ENCODE peak calls at places on chromosomes 5 and 9, in nine cellular contexts. A, R, V, L, B, Q, F, S and C are unnamed samples. For H3K9me3, the result is how much of the 10 kb centered on the place peaks cover.

GRCh38 chr9:112331676-112331955 is 1.8 kb downstream of the PTBP3 start:
- DNase-seq in A (no peak), B (no peak), L (no peak), F (no peak), V (no peak), S (no peak), Q (peak), R (no peak), C (no peak)

GRCh38 chr5:134138416-134139376 is 24.2 kb downstream of the TCF7 start:
- DNase-seq in L (no peak), A (no peak), Q (no peak), R (peak), S (peak), F (no peak), V (no peak), B (peak), C (no peak)

GRCh38 chr9:71349218-71349617 is 227.8 kb upstream of the TRPM3 start:
- DNase-seq in F (no peak), B (no peak), Q (no peak), A (no peak), V (no peak), R (no peak), L (no peak), S (no peak), C (no peak)

GRCh38 chr5:52449506-52449905 is 338.2 kb upstream of the ITGA1 start:
- DNase-seq in L (no peak), S (no peak), R (no peak), V (no peak), Q (no peak), B (no peak), F (no peak), A (no peak), C (no peak)

GRCh38 chr5:41335596-41335995 is 122.3 kb upstream of the C6 start:
- DNase-seq in V (no peak), F (no peak), S (no peak), Q (no peak), R (no peak), A (no peak), L (no peak), B (no peak), C (no peak)

GRCh38 chr5:40093550-40093949 is 586.2 kb upstream of the PTGER4 start:
- DNase-seq in L (no peak), S (peak), Q (no peak), R (no peak), V (no peak), A (no peak), F (no peak), B (no peak), C (no peak)

GRCh38 chr5:64505769-64506566 is at the start of gene RGS7BP:
- DNase-seq in Q (no peak), B (peak), A (peak), L (no peak), S (peak), R (peak), F (peak), V (no peak), C (no peak)

GRCh38 chr5:156920042-156920860 is 42.8 kb downstream of the TIMD4 start:
- DNase-seq in B (no peak), S (no peak), Q (no peak), R (no peak), L (no peak), V (no peak), A (no peak), F (no peak), C (no peak)

GRCh38 chr5:17511775-17512325 is 6.3 kb upstream of the TAF11L3 start:
- DNase-seq in V (no peak), F (no peak), L (no peak), S (no peak), R (no peak), B (no peak), Q (no peak), A (no peak), C (no peak)

GRCh38 chr5:37283214-37283820 is 34.1 kb upstream of the CPLANE1 start:
- DNase-seq in F (no peak), A (no peak), Q (no peak), R (no peak), S (no peak), V (no peak), L (no peak), B (no peak), C (no peak)

GRCh38 chr5:28516657-28517175 is 1478.3 kb upstream of the CDH9 start:
- DNase-seq in R (no peak), V (no peak), S (no peak), B (no peak), A (no peak), Q (no peak), L (no peak), F (no peak), C (no peak)

GRCh38 chr9:27227192-27227591 is 69.8 kb downstream of the EQTN start:
- DNase-seq in Q (no peak), F (no peak), B (no peak), R (no peak), V (no peak), L (no peak), A (no peak), S (peak), C (no peak)

GRCh38 chr9:123484130-123484529 is 128.1 kb downstream of the CRB2 start:
- DNase-seq in Q (no peak), A (no peak), V (no peak), R (no peak), B (no peak), S (no peak), F (no peak), L (no peak), C (no peak)

GRCh38 chr9:35962126-35962906 is 4.4 kb upstream of the OR2S2 start:
- DNase-seq in L (no peak), S (no peak), V (no peak), R (peak), A (no peak), Q (no peak), F (peak), B (no peak), C (no peak)

GRCh38 chr5:168874713-168875380 is 295.7 kb upstream of the PANK3 start:
- DNase-seq in F (no peak), B (no peak), L (no peak), Q (no peak), V (no peak), R (no peak), A (no peak), S (no peak), C (no peak)

DNA sequence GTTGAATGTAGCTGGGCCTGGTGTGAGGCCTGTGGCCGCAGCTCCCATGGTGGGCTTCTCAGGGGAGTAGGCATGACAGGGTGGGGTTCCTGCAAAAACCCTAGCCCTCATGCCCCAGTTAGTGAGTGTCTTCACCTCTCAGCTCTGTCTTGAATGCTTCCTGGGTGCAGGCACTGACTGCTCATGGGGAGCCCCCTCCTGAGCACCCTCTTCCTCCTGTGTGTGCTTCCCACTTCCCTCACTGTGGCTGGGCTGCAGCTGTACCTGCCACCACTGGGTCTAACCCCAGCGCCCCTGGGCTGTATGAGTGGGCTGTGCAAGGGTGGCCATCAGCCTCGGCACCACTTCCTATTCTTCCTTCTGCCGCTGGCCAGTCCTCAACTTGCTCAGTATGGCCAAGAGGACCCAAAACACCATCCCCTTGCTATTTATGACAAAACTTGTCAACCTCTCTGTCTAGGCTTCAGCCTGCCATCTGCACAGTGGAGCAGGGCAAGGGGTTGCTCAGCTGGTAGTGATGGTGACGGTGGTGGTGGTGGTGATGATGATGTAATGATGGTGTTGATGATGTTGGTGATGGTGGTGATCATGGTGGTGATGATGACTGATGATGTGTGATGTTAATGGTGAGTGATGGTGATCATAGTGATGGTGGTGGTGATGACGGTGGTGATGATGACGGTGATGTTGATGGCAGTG is 67.5 kb downstream of the RXRA start:
- DNase-seq in R (no peak), L (no peak), V (no peak), S (no peak), A (no peak), Q (no peak), F (no peak), B (no peak), C (no peak)
- H3K27ac ChIP-seq in R (no peak), L (no peak), V (peak), S (no peak), A (no peak), Q (no peak), F (no peak), B (no peak), C (peak)

DNA sequence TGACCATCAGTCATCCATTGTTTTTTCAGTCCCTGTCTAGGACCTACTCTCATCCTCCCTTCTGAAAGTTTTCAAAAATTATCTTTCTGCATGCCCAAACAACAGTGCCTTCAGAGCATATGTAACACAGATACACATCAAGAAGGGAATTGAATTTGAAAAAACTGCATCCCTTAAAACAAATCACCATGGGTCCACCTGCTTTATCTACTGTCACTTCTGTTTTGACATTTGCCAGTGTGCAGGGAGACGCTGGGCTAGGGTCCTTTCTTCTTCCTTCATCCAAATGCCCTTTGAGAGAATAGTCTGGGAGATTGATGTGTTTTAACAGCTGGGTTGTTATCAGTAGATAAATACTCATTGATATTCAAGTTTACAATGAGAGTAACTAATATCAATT is 1630.1 kb downstream of the MAT2B start:
- DNase-seq in S (no peak), Q (no peak), A (no peak), L (no peak), R (no peak), V (no peak), B (no peak), F (no peak), C (no peak)
- H3K9me3 ChIP-seq in S (under half), Q (under half), A (under half), L (under half), R (under half), V (under half), B (under half), F (under half), C (under half)

GRCh38 chr9:132214027-132214622 is 52.3 kb downstream of the NTNG2 start:
- DNase-seq in A (peak), R (peak), B (peak), S (peak), V (no peak), F (peak), L (peak), Q (no peak), C (no peak)
- H3K4me3 ChIP-seq in A (no peak), R (no peak), B (no peak), S (no peak), V (no peak), F (no peak), L (no peak), Q (no peak), C (no peak)

GRCh38 chr9:128704356-128704670 is 2.0 kb downstream of the PKN3 start:
- DNase-seq in Q (no peak), S (no peak), R (no peak), V (no peak), L (no peak), F (no peak), B (no peak), A (peak), C (no peak)

GRCh38 chr9:128705051-128705965 is 3.0 kb downstream of the PKN3 start:
- DNase-seq in B (peak), V (no peak), F (peak), Q (no peak), A (peak), R (no peak), L (no peak), S (no peak), C (peak)

GRCh38 chr9:128703616-128704355 is 1.5 kb downstream of the PKN3 start:
- DNase-seq in F (peak), B (peak), V (no peak), Q (no peak), S (no peak), R (peak), L (no peak), A (peak), C (no peak)

GRCh38 chr9:128702445-128702948 is at the start of gene PKN3:
- DNase-seq in F (peak), S (peak), L (peak), Q (peak), B (peak), R (peak), A (peak), V (peak), C (peak)

GRCh38 chr9:128702949-128703615 is 779 bp downstream of the PKN3 start:
- DNase-seq in B (peak), R (peak), L (no peak), Q (no peak), A (peak), S (no peak), V (no peak), F (peak), C (peak)
- H3K27ac ChIP-seq in B (peak), R (peak), L (peak), Q (no peak), A (peak), S (no peak), V (no peak), F (peak), C (peak)

DNA sequence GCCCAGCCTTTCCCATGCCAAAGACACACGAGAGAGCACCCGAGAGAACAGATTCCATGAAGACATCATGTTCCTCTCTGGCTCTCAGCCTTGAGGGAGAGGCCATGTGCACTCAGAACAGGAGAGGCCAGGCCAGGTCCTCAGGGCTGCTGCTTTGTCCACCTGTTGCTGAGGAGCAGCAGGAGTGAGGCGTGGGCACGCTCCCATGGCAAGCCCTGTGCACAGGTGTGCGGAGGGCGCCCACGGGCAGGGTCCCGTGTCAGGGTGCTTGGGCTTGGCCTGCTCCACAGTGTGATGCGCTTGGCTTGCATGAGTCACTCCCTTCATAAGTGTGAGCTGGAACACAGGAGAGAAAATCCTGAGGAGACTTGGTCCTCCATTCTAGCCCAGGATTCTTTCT is 27.4 kb downstream of the ZNF354A start:
- DNase-seq in S (no peak), F (no peak), Q (no peak), A (no peak), V (no peak), B (no peak), L (no peak), R (no peak), C (no peak)
- H3K9me3 ChIP-seq in S (under half), F (under half), Q (under half), A (under half), V (under half), B (under half), L (under half), R (half or more), C (under half)

GRCh38 chr5:57243286-57244137 is 69.7 kb downstream of the GPBP1 start:
- DNase-seq in L (no peak), Q (no peak), F (no peak), V (no peak), S (no peak), B (no peak), R (no peak), A (no peak), C (no peak)

GRCh38 chr5:57247765-57248164 is 73.9 kb downstream of the GPBP1 start:
- DNase-seq in S (no peak), V (no peak), F (no peak), L (no peak), R (no peak), Q (no peak), A (no peak), B (no peak), C (no peak)

GRCh38 chr5:57244331-57244730 is 70.5 kb downstream of the GPBP1 start:
- DNase-seq in L (no peak), R (no peak), S (no peak), Q (no peak), V (no peak), F (no peak), A (no peak), B (no peak), C (no peak)

GRCh38 chr5:57249251-57249874 is 75.5 kb downstream of the GPBP1 start:
- DNase-seq in S (no peak), F (no peak), L (no peak), R (no peak), B (no peak), A (no peak), Q (no peak), V (no peak), C (no peak)

GRCh38 chr5:57246426-57246825 is 72.6 kb downstream of the GPBP1 start:
- DNase-seq in L (no peak), R (no peak), B (no peak), S (no peak), A (no peak), Q (no peak), F (no peak), V (no peak), C (no peak)
- H3K4me3 ChIP-seq in L (no peak), R (no peak), B (no peak), S (no peak), A (no peak), Q (no peak), F (no peak), V (no peak), C (no peak)

GRCh38 chr5:38926121-38926520 is 80.3 kb downstream of the OSMR start:
- DNase-seq in F (no peak), A (no peak), Q (no peak), B (no peak), V (no peak), R (no peak), L (no peak), S (no peak), C (no peak)
- H3K27ac ChIP-seq in F (no peak), A (peak), Q (no peak), B (no peak), V (no peak), R (peak), L (no peak), S (no peak), C (no peak)

DNA sequence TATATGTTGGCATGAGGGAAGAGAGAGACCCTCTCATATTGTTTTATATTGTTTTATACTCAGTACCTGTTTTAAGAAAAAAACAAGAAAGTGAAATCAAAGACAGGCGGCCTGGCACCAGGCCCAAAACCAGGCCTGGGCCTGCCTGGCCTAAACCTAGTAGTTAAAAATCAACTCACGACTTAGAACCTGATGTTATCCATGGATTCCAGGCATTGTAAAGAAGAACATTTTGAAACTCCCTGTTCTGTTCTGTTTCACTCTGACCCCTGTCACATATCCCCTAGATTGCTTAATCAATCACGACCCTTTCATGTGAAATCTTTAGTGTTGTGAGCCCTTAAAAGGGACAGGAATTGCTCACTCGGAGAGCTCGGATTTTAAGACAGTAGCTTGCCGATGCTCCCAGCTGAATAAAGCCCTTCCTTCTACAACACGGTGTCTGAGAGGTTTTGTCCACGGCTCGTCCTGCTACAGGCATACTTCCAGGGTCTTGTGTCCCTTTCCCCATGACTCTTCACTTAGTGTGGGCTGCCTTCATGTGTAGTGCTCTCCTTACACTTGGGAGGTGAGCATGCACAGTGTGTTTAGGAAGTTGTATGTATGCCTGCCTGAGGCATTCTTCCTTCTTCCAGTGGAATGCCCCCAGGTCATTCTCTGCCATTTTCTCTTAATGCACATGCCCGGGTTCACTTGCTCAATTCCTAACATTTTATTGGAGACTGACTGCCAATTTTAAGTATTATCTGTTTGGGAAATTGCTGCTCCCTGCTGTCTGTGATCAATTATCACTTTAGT is 17.8 kb downstream of the TBCA start:
- DNase-seq in L (no peak), R (no peak), B (no peak), V (no peak), S (no peak), F (no peak), A (no peak), Q (no peak), C (no peak)
- H3K9me3 ChIP-seq in L (under half), R (under half), B (under half), V (under half), S (under half), F (under half), A (under half), Q (under half), C (under half)

DNA sequence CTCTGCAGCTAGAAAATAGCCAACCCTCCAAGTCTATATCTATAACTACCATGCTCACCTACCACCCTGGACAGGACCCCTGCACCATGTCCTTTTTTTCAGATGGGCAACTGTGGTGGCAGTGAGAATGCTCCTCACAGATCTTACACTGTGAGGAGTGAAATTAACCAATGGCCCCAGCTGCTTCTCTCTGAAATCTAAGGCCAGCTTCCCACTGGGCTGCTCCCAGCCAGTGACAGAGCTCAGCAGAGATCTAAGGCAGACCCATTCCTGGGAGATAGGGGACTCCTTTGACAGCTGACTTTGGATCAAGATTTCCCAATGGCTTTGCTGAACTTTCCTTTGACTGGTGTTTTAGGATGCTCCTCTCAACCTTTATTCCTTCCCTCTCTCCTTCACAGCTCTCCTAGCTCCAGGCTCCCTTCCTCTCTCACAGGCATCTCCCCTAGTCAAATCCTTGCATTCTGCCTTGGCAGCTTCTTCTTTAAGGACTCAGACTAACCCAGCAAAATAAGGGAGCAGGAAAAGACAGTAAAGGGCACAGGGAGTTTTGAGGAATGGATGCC is 1.6 kb upstream of the ARAP3 start:
- DNase-seq in B (no peak), Q (no peak), F (no peak), L (no peak), V (no peak), R (no peak), A (no peak), S (no peak), C (no peak)
- H3K4me3 ChIP-seq in B (no peak), Q (no peak), F (no peak), L (no peak), V (no peak), R (no peak), A (no peak), S (no peak), C (no peak)

DNA sequence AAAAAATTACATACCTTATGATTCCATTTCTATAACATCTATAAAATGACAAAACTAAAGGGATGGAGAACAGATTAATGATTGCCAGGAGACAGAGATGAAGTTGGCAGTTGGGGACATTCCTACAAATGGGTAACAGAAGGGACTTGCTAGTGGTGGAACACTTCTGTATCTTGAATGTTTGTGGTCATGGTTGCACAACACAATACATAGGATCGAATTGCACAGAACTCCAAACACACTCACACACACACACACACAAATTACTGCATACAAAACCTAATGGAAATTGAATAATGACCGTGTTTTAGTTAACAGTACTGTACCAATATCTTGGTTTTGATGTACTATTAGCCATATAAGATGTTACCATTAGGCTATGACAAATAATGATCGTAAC is 330.7 kb upstream of the POU5F2 start:
- DNase-seq in S (peak), Q (no peak), V (no peak), A (no peak), R (no peak), L (no peak), B (no peak), F (no peak), C (no peak)
- H3K27ac ChIP-seq in S (no peak), Q (no peak), V (no peak), A (no peak), R (no peak), L (no peak), B (no peak), F (no peak), C (no peak)